ENCODE peak calls at places on chromosomes 4 and X, in six cellular contexts. H is suprapubic skin, Y is breast epithelium, L is tibial artery, E is left ventricle myocardium inferior, P is GM23338. B is an unnamed sample.

GRCh38 chr4:41507292-41507933 is 30.5 kb upstream of the LIMCH1 start:
- DNase-seq in L (no peak), P (no peak), H (no peak), Y (no peak), E (no peak), B (no peak)

GRCh38 chr4:2785613-2786012 is 7.3 kb upstream of the SH3BP2 start:
- DNase-seq in E (no peak), L (peak; percentile 22), Y (no peak), H (peak; percentile 20), P (no peak), B (no peak)

GRCh38 chr4:139300431-139301142 is 718 bp upstream of the NAA15 start:
- DNase-seq in Y (no peak), E (no peak), P (peak; percentile 38), L (no peak), H (no peak), B (peak; percentile 62)

GRCh38 chrX:4579480-4579879 is 866.0 kb upstream of the PRKX start:
- DNase-seq in E (no peak), H (no peak), L (no peak), Y (no peak), P (no peak), B (no peak)

GRCh38 chr4:163590609-163591264 is 96.2 kb downstream of the TMA16 start:
- DNase-seq in Y (no peak), H (no peak), L (no peak), E (no peak), P (no peak), B (no peak)

GRCh38 chr4:156762851-156763250 is 208.7 kb downstream of the PDGFC start:
- DNase-seq in Y (no peak), H (no peak), P (no peak), L (no peak), E (no peak), B (no peak)

GRCh38 chr4:55947912-55948725 is 626 bp upstream of the CEP135 start:
- DNase-seq in E (no peak), Y (no peak), H (no peak), L (no peak), P (no peak), B (peak; percentile 93)

GRCh38 chr4:1215347-1216075 is 33.4 kb downstream of the CTBP1 start:
- DNase-seq in Y (no peak), P (no peak), L (no peak), E (no peak), H (no peak), B (no peak)

GRCh38 chr4:69032847-69033638 is 63.2 kb upstream of the UGT2B7 start:
- DNase-seq in L (no peak), Y (no peak), P (no peak), H (no peak), E (no peak), B (no peak)

GRCh38 chr4:84530449-84530848 is 31.4 kb upstream of the NKX6-1 start:
- DNase-seq in Y (no peak), E (no peak), P (no peak), H (no peak), L (no peak), B (peak; percentile 61)

GRCh38 chrX:154381271-154381670 is 2.2 kb downstream of the EMD start:
- DNase-seq in P (peak; percentile 79), E (no peak), H (no peak), Y (no peak), L (no peak), B (no peak)

GRCh38 chr4:154953691-154954090 is 172.6 kb downstream of the RBM46 start:
- DNase-seq in P (no peak), L (no peak), H (no peak), E (no peak), Y (no peak), B (no peak)

GRCh38 chrX:26889574-26889973 is 573.6 kb downstream of the PPP4R3C start:
- DNase-seq in P (no peak), E (no peak), H (no peak), Y (no peak), L (no peak), B (no peak)

GRCh38 chr4:72312032-72312650 is 256.9 kb downstream of the ADAMTS3 start:
- DNase-seq in L (peak; percentile 85), Y (no peak), P (peak; percentile 56), H (peak; percentile 72), E (peak; percentile 79), B (peak; percentile 96)

GRCh38 chr4:108543359-108543968 is 76.9 kb upstream of the RPL34 start:
- DNase-seq in P (no peak), L (no peak), Y (no peak), E (no peak), H (no peak), B (no peak)

GRCh38 chr4:118760493-118760892 is 75.3 kb downstream of the METTL14 start:
- DNase-seq in E (no peak), L (no peak), H (no peak), P (no peak), Y (no peak), B (no peak)

GRCh38 chrX:75156537-75156945 is 458 bp upstream of the ABCB7 start:
- DNase-seq in H (no peak), E (no peak), L (no peak), Y (no peak), P (peak; percentile 2), B (peak; percentile 11)

GRCh38 chr4:162683659-162684370 is 482.9 kb downstream of the NAF1 start:
- DNase-seq in E (no peak), H (no peak), Y (no peak), L (no peak), P (no peak), B (peak; percentile 42)

GRCh38 chrX:150074175-150074574 is 135.9 kb upstream of the EOLA2 start:
- DNase-seq in P (no peak), H (no peak), E (no peak), L (no peak), Y (no peak), B (no peak)

GRCh38 chrX:70201732-70202131 is 24.4 kb downstream of the DGAT2L6 start:
- DNase-seq in Y (no peak), H (no peak), E (no peak), L (no peak), P (no peak), B (no peak)

GRCh38 chr4:185213829-185214228 is 4.4 kb downstream of the SNX25 start:
- DNase-seq in H (no peak), P (no peak), E (no peak), L (no peak), Y (no peak), B (no peak)

GRCh38 chr4:185211035-185211434 is 1.6 kb downstream of the SNX25 start:
- DNase-seq in L (no peak), E (no peak), Y (no peak), P (no peak), H (no peak), B (no peak)

GRCh38 chr4:185213341-185213740 is 3.9 kb downstream of the SNX25 start:
- DNase-seq in L (no peak), P (no peak), E (no peak), Y (no peak), H (no peak), B (no peak)

GRCh38 chr4:185211641-185212040 is 2.2 kb downstream of the SNX25 start:
- DNase-seq in Y (no peak), P (no peak), L (no peak), E (no peak), H (no peak), B (no peak)

DNA sequence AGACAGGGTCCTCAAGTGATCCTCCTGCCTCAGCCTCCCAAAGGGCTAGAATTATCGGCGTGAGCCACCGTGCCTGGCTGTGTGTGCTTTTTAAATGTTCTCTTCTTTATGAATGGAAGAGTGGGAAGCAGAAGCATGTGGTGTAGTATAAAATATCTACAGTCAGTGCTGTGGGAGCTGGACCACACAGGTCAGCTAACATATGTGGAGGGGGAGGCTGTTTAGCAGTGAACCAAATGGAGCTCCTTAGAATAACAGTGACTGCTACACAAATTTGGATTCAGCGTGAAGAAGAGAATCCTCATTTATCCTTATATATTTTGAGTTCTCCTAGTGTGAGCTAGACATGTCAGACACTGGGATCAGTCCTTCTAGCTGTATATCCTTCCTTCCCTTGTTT is 3.2 kb downstream of the SNX25 start:
- DNase-seq in E (no peak), H (no peak), L (no peak), P (no peak), Y (no peak), B (no peak)
- H3K27ac ChIP-seq in E (no peak overlapping the region), H (no peak overlapping the region), L (no peak overlapping the region), P (no peak overlapping the region), Y (no peak overlapping the region), B (no peak overlapping the region)

GRCh38 chrX:50204364-50204899 is at the start of gene CCNB3:
- DNase-seq in H (peak; percentile 75), E (peak; percentile 63), P (peak; percentile 79), L (peak; percentile 57), Y (peak; percentile 56), B (peak; percentile 63)
- H3K4me3 ChIP-seq in H (peak within 1 kb of the TSS; percentile 28), E (peak within 1 kb of the TSS; percentile 56), P (peak within 1 kb of the TSS; percentile 38), L (peak within 1 kb of the TSS; percentile 36), Y (peak within 1 kb of the TSS; percentile 59), B (peak within 1 kb of the TSS; percentile 2)

GRCh38 chr4:82892467-82892802 is 1.5 kb upstream of the SEC31A start:
- DNase-seq in L (no peak), H (no peak), P (no peak), Y (no peak), E (no peak), B (no peak)

GRCh38 chr4:82893942-82894341 is 3.0 kb upstream of the SEC31A start:
- DNase-seq in L (no peak), H (no peak), Y (no peak), P (no peak), E (no peak), B (no peak)

GRCh38 chr4:82890913-82891727 is at the start of gene SEC31A:
- DNase-seq in Y (peak; percentile 96), L (peak; percentile 94), P (peak; percentile 97), H (peak; percentile 97), E (peak; percentile 96), B (peak; percentile 89)

GRCh38 chr4:82890602-82890912 is 396 bp downstream of the SEC31A start:
- DNase-seq in H (no peak), L (no peak), Y (no peak), P (no peak), E (no peak), B (no peak)

GRCh38 chr4:82891728-82892466 is 944 bp upstream of the SEC31A start:
- DNase-seq in L (no peak), Y (no peak), P (peak; percentile 24), H (no peak), E (no peak), B (no peak)
- H3K27me3 ChIP-seq in L (no peaks in the 10 kb centered on the region), Y (no peaks in the 10 kb centered on the region), P (no peaks in the 10 kb centered on the region), H (no peaks in the 10 kb centered on the region), E (no peaks in the 10 kb centered on the region), B (no peaks in the 10 kb centered on the region)

GRCh38 chr4:101345596-101346311 is 1.6 kb downstream of the PPP3CA start:
- DNase-seq in H (peak; percentile 88), L (peak; percentile 51), P (peak; percentile 69), Y (peak; percentile 55), E (peak; percentile 74), B (peak; percentile 51)

GRCh38 chr4:101345271-101345595 is 2.1 kb downstream of the PPP3CA start:
- DNase-seq in Y (no peak), H (no peak), L (no peak), E (no peak), P (no peak), B (peak; percentile 10)

GRCh38 chr4:101347267-101347556 is at the start of gene PPP3CA:
- DNase-seq in L (no peak), P (no peak), H (no peak), Y (no peak), E (no peak), B (no peak)

GRCh38 chr4:101346562-101347266 is 612 bp downstream of the PPP3CA start:
- DNase-seq in Y (peak; percentile 61), E (peak; percentile 61), L (peak; percentile 49), P (peak; percentile 74), H (peak; percentile 89), B (peak; percentile 54)

GRCh38 chr4:101346312-101346561 is 1.1 kb downstream of the PPP3CA start:
- DNase-seq in H (no peak), Y (no peak), E (no peak), P (no peak), L (no peak), B (no peak)
- H3K27ac ChIP-seq in H (peak overlapping the region; percentile 98), Y (peak overlapping the region; percentile 93), E (peak overlapping the region; percentile 98), P (no peak overlapping the region), L (peak overlapping the region; percentile 90), B (no peak overlapping the region)